ENCODE peak calls at places on chromosomes 13 and 19, in eight cellular contexts. F, T, K, W, V, L, B and G are unnamed samples.

GRCh38 chr13:20388184-20388583 is 137.5 kb downstream of the CRYL1 start:
- DNase-seq in F (no peak), T (no peak), K (no peak), W (no peak), V (no peak), L (no peak), B (no peak), G (no peak)

GRCh38 chr13:79557666-79558065 is 76.7 kb downstream of the NDFIP2 start:
- DNase-seq in F (no peak), T (no peak), K (no peak), W (no peak), V (no peak), L (no peak), B (no peak), G (no peak)

GRCh38 chr13:110133425-110134235 is 173.3 kb downstream of the COL4A1 start:
- DNase-seq in F (no peak), T (no peak), K (no peak), W (no peak), V (no peak), L (no peak), B (no peak), G (no peak)

GRCh38 chr13:40666905-40667621 is 622 bp upstream of the FOXO1 start:
- DNase-seq in F (peak; percentile 90), T (peak; percentile 46), K (no peak), W (peak; percentile 86), V (peak; percentile 15), L (peak; percentile 79), B (peak; percentile 73), G (peak; percentile 76)

GRCh38 chr13:44575741-44576395 is at the start of gene TSC22D1:
- DNase-seq in F (peak; percentile 90), T (peak; percentile 57), K (no peak), W (peak; percentile 57), V (peak; percentile 19), L (peak; percentile 51), B (peak; percentile 54), G (peak; percentile 72)

GRCh38 chr19:40420766-40421467 is 4.9 kb downstream of the SERTAD1 start:
- DNase-seq in F (peak; percentile 97), T (peak; percentile 96), K (peak; percentile 66), W (peak; percentile 93), V (peak; percentile 97), L (peak; percentile 95), B (peak; percentile 96), G (peak; percentile 96)

GRCh38 chr13:100518394-100519062 is 70.1 kb downstream of the GGACT start:
- DNase-seq in F (no peak), T (no peak), K (no peak), W (no peak), V (no peak), L (no peak), B (no peak), G (no peak)

GRCh38 chr19:41919948-41920712 is 8.1 kb downstream of the ERFL start:
- DNase-seq in F (no peak), T (no peak), K (no peak), W (no peak), V (no peak), L (no peak), B (no peak), G (no peak)

GRCh38 chr19:39949026-39949747 is 14.8 kb upstream of the FCGBP start:
- DNase-seq in F (no peak), T (no peak), K (no peak), W (no peak), V (no peak), L (no peak), B (no peak), G (no peak)

GRCh38 chr13:111217661-111218060 is 102.6 kb downstream of the ARHGEF7 start:
- DNase-seq in F (peak; percentile 82), T (no peak), K (no peak), W (no peak), V (no peak), L (no peak), B (peak; percentile 31), G (peak; percentile 90)

GRCh38 chr13:46142692-46143238 is 37.9 kb upstream of the CPB2 start:
- DNase-seq in F (no peak), T (no peak), K (no peak), W (no peak), V (no peak), L (no peak), B (no peak), G (no peak)

GRCh38 chr13:45168555-45168930 is 32.3 kb downstream of the KCTD4 start:
- DNase-seq in F (no peak), T (no peak), K (no peak), W (no peak), V (no peak), L (no peak), B (no peak), G (no peak)

GRCh38 chr13:75643693-75644092 is 7.6 kb downstream of the LMO7 start:
- DNase-seq in F (no peak), T (no peak), K (no peak), W (no peak), V (no peak), L (no peak), B (no peak), G (no peak)

GRCh38 chr19:3324405-3324856 is 42.0 kb upstream of the NFIC start:
- DNase-seq in F (no peak), T (peak; percentile 78), K (no peak), W (no peak), V (peak; percentile 46), L (peak; percentile 44), B (peak; percentile 64), G (peak; percentile 53)

GRCh38 chr13:42378383-42378780 is 106.4 kb downstream of the AKAP11 start:
- DNase-seq in F (no peak), T (no peak), K (no peak), W (no peak), V (no peak), L (no peak), B (no peak), G (no peak)

GRCh38 chr13:77528834-77529500 is 6.5 kb upstream of the SCEL start:
- DNase-seq in F (no peak), T (no peak), K (no peak), W (no peak), V (no peak), L (no peak), B (no peak), G (peak; percentile 52)

GRCh38 chr19:15015946-15016542 is 33.2 kb upstream of the CASP14 start:
- DNase-seq in F (peak; percentile 28), T (no peak), K (peak; percentile 35), W (peak; percentile 43), V (peak; percentile 19), L (no peak), B (peak; percentile 53), G (peak; percentile 22)

GRCh38 chr19:30326076-30326710 is 46.0 kb upstream of the ZNF536 start:
- DNase-seq in F (no peak), T (no peak), K (no peak), W (no peak), V (no peak), L (peak; percentile 37), B (no peak), G (no peak)

GRCh38 chr13:97810152-97810551 is 143.3 kb upstream of the IPO5 start:
- DNase-seq in F (no peak), T (no peak), K (no peak), W (peak; percentile 6), V (no peak), L (no peak), B (no peak), G (no peak)

GRCh38 chr19:29843180-29844051 is 31.6 kb downstream of the CCNE1 start:
- DNase-seq in F (peak; percentile 84), T (peak; percentile 25), K (no peak), W (peak; percentile 63), V (peak; percentile 46), L (peak; percentile 42), B (no peak), G (peak; percentile 59)

GRCh38 chr19:45234089-45234869 is 10.9 kb downstream of the EXOC3L2 start:
- DNase-seq in F (peak; percentile 81), T (no peak), K (no peak), W (peak; percentile 22), V (no peak), L (no peak), B (no peak), G (no peak)

GRCh38 chr13:113245858-113246791 is 36.7 kb downstream of the CUL4A start:
- DNase-seq in F (no peak), T (no peak), K (no peak), W (no peak), V (peak; percentile 15), L (no peak), B (no peak), G (no peak)

GRCh38 chr13:92573467-92574057 is 653.0 kb upstream of the GPC6 start:
- DNase-seq in F (no peak), T (no peak), K (peak; percentile 38), W (peak; percentile 78), V (no peak), L (no peak), B (no peak), G (no peak)

GRCh38 chr13:80345771-80346510 is 5.0 kb upstream of the SPRY2 start:
- DNase-seq in F (no peak), T (no peak), K (no peak), W (no peak), V (no peak), L (no peak), B (no peak), G (no peak)

GRCh38 chr19:28420731-28421550 is 792.0 kb downstream of the UQCRFS1 start:
- DNase-seq in F (no peak), T (no peak), K (no peak), W (no peak), V (no peak), L (no peak), B (no peak), G (no peak)

GRCh38 chr19:51586103-51586728 is 15.1 kb downstream of the ZNF175 start:
- DNase-seq in F (no peak), T (no peak), K (no peak), W (no peak), V (no peak), L (no peak), B (no peak), G (no peak)
- H3K36me3 ChIP-seq in F (peaks cover 60% of the 10 kb centered on the region), T (peaks cover 40% of the 10 kb centered on the region), K (peaks cover 44% of the 10 kb centered on the region), W (peaks cover 45% of the 10 kb centered on the region), V (peaks cover 34% of the 10 kb centered on the region), L (peaks cover 65% of the 10 kb centered on the region), B (peaks cover 9% of the 10 kb centered on the region), G (no peaks in the 10 kb centered on the region)

GRCh38 chr13:36888645-36889044 is 31.4 kb downstream of the SMAD9 start:
- DNase-seq in F (no peak), T (no peak), K (no peak), W (no peak), V (no peak), L (no peak), B (no peak), G (no peak)
- H3K4me3 ChIP-seq in F (no peak overlapping the region), T (no peak overlapping the region), K (no peak overlapping the region), W (no peak overlapping the region), V (no peak overlapping the region), L (no peak overlapping the region), B (no peak overlapping the region), G (no peak overlapping the region)

GRCh38 chr19:1923319-1923718 is 17.7 kb upstream of the CSNK1G2 start:
- DNase-seq in F (no peak), T (no peak), K (no peak), W (no peak), V (no peak), L (no peak), B (no peak), G (no peak)
- H3K36me3 ChIP-seq in F (peaks cover 70% of the 10 kb centered on the region), T (peaks cover 28% of the 10 kb centered on the region), K (peaks cover 65% of the 10 kb centered on the region), W (peaks cover 5% of the 10 kb centered on the region), V (no peaks in the 10 kb centered on the region), L (peaks cover 43% of the 10 kb centered on the region), B (peaks cover 20% of the 10 kb centered on the region), G (peaks cover 34% of the 10 kb centered on the region)

DNA sequence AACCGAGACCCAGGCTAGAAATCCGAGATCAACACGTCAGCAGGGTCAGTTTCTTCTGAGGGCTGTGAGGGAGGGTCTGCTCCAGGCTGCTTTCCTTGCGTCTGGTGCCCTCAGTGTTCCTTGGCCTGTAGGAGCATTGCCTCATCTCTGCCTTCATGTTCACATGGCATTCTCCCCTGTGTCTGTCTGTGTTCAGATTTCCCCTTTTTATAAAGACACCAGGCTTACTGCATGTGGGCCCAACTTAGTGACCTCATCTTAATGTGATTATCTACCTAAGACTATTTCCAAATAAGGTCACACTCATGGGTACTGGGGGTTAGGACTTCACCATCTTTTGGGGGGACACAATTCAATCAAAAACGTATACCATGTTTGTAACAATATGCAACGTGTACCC is 57.2 kb upstream of the C1QTNF9 start:
- DNase-seq in F (no peak), T (no peak), K (no peak), W (no peak), V (no peak), L (no peak), B (no peak), G (no peak)
- H3K4me3 ChIP-seq in F (peak overlapping the region; percentile 30), T (no peak overlapping the region), K (no peak overlapping the region), W (no peak overlapping the region), V (no peak overlapping the region), L (peak overlapping the region; percentile 35), B (no peak overlapping the region), G (no peak overlapping the region)